ENCODE peak calls at places on chromosomes 13 and 19, in eight cellular contexts. K is NCI-H1694; L is HT1080; U is stromal cell of bone marrow; F is neural progenitor cell; E is NCI-H1105; P is stimulated activated CD8-positive, alpha-beta memory T cell treated with anti-CD3 and anti-CD28 coated beads, Interleukin-7, amount 100 ng/mL, for 1 hour; A is fibroblast of lung. N is an unnamed sample.

GRCh38 chr19:49881186-49881585 is 3.7 kb downstream of the TBC1D17 start:
- DNase-seq in K (no peak), L (no peak), U (no peak), P (no peak), E (no peak), A (no peak), F (no peak), N (no peak)

GRCh38 chr19:12868540-12869112 is 12.6 kb downstream of the DNASE2 start:
- DNase-seq in F (no peak), L (no peak), E (no peak), P (no peak), A (peak; percentile 11), K (no peak), U (no peak), N (peak; percentile 62)

GRCh38 chr19:41886761-41887710 is 4.1 kb downstream of the ARHGEF1 start:
- DNase-seq in K (no peak), A (no peak), P (peak; percentile 47), E (no peak), U (no peak), F (no peak), L (peak; percentile 60), N (peak; percentile 85)

GRCh38 chr13:111210488-111210887 is 95.4 kb downstream of the ARHGEF7 start:
- DNase-seq in K (no peak), A (peak; percentile 91), P (no peak), L (peak; percentile 57), U (peak; percentile 74), F (peak; percentile 45), E (no peak), N (no peak)

GRCh38 chr19:2061936-2062729 is 11.1 kb upstream of the MKNK2 start:
- DNase-seq in A (no peak), L (peak; percentile 32), K (no peak), U (no peak), F (peak; percentile 54), E (no peak), P (no peak), N (peak; percentile 66)

GRCh38 chr13:48580185-48580803 is 47.4 kb upstream of the RCBTB2 start:
- DNase-seq in A (peak; percentile 36), E (peak; percentile 38), K (peak; percentile 68), U (peak; percentile 47), L (peak; percentile 51), P (peak; percentile 34), F (peak; percentile 74), N (peak; percentile 76)

GRCh38 chr19:51695088-51695487 is 2.0 kb downstream of the SPACA6 start:
- DNase-seq in L (no peak), E (no peak), U (no peak), K (no peak), F (no peak), A (no peak), P (no peak), N (no peak)

GRCh38 chr19:29404015-29404414 is 121.8 kb upstream of the VSTM2B start:
- DNase-seq in F (no peak), A (no peak), K (no peak), L (no peak), E (peak; percentile 92), P (no peak), U (no peak), N (no peak)

GRCh38 chr13:102355251-102355650 is 46.6 kb downstream of the FGF14 start:
- DNase-seq in L (no peak), A (no peak), K (no peak), E (no peak), P (no peak), U (no peak), F (no peak), N (no peak)

GRCh38 chr19:17450264-17451075 is 2.0 kb upstream of the TMEM221 start:
- DNase-seq in K (no peak), E (no peak), A (no peak), F (no peak), U (no peak), L (peak; percentile 47), P (no peak), N (peak; percentile 63)

GRCh38 chr19:36417752-36418286 is 625 bp downstream of the ZFP82 start:
- DNase-seq in U (no peak), K (no peak), A (no peak), F (peak; percentile 63), E (no peak), P (no peak), L (peak; percentile 4), N (no peak)

GRCh38 chr13:100751826-100752225 is 77.2 kb upstream of the TMTC4 start:
- DNase-seq in K (peak; percentile 72), E (no peak), P (no peak), L (no peak), F (no peak), A (no peak), U (no peak), N (no peak)

GRCh38 chr13:113820813-113821651 is 42.8 kb downstream of the GAS6 start:
- DNase-seq in P (no peak), E (no peak), A (peak; percentile 99), L (peak; percentile 98), U (peak; percentile 93), F (no peak), K (peak; percentile 91), N (no peak)

GRCh38 chr13:51221108-51221507 is 1.1 kb upstream of the FAM124A start:
- DNase-seq in K (no peak), F (no peak), P (no peak), L (no peak), A (no peak), U (no peak), E (no peak), N (no peak)

GRCh38 chr13:36685912-36686311 is 12.1 kb downstream of the SERTM1 start:
- DNase-seq in L (peak; percentile 83), K (no peak), E (no peak), P (no peak), U (peak; percentile 55), F (no peak), A (peak; percentile 84), N (no peak)

GRCh38 chr13:105804561-105805190 is 730.8 kb downstream of the EFNB2 start:
- DNase-seq in F (no peak), U (peak; percentile 48), A (peak; percentile 82), E (no peak), L (peak; percentile 52), P (no peak), K (no peak), N (no peak)

GRCh38 chr19:45664575-45664974 is 3.4 kb upstream of the GIPR start:
- DNase-seq in F (no peak), K (no peak), U (no peak), A (no peak), P (no peak), E (no peak), L (no peak), N (no peak)

GRCh38 chr13:79628463-79628862 is 147.5 kb downstream of the NDFIP2 start:
- DNase-seq in P (no peak), L (no peak), K (no peak), E (no peak), A (no peak), U (no peak), F (no peak), N (no peak)

GRCh38 chr13:29925457-29925856 is 75.0 kb upstream of the UBL3 start:
- DNase-seq in L (peak; percentile 60), K (peak; percentile 10), U (peak; percentile 92), A (peak; percentile 81), P (no peak), E (peak; percentile 52), F (no peak), N (no peak)

GRCh38 chr13:70310720-70311119 is 202.5 kb upstream of the KLHL1 start:
- DNase-seq in U (no peak), E (peak; percentile 42), A (peak; percentile 13), P (no peak), L (peak; percentile 70), K (peak; percentile 28), F (peak; percentile 46), N (peak; percentile 14)

GRCh38 chr19:51361228-51361627 is 5.0 kb downstream of the ETFB start:
- DNase-seq in F (no peak), U (no peak), E (no peak), L (no peak), A (no peak), P (no peak), K (no peak), N (no peak)

GRCh38 chr13:26457212-26457611 is 100.3 kb upstream of the WASF3 start:
- DNase-seq in U (no peak), P (no peak), L (peak; percentile 65), E (no peak), K (no peak), F (no peak), A (no peak), N (no peak)

GRCh38 chr13:111908981-111909380 is 158.0 kb upstream of the SOX1 start:
- DNase-seq in L (no peak), A (no peak), E (no peak), P (no peak), F (no peak), K (no peak), U (no peak), N (no peak)

GRCh38 chr13:51067376-51068125 is 43.5 kb downstream of the C13orf42 start:
- DNase-seq in K (peak; percentile 82), A (no peak), E (no peak), F (no peak), P (no peak), L (no peak), U (no peak), N (no peak)

GRCh38 chr13:69597088-69597487 is 510.5 kb upstream of the ATXN8OS start:
- DNase-seq in F (no peak), E (no peak), A (no peak), L (no peak), P (no peak), U (no peak), K (no peak), N (no peak)

GRCh38 chr13:52806029-52806428 is 42.4 kb downstream of the PCDH8 start:
- DNase-seq in P (no peak), A (no peak), E (no peak), K (no peak), F (no peak), L (no peak), U (no peak), N (no peak)

GRCh38 chr13:34019870-34020269 is 201.9 kb downstream of the RFC3 start:
- DNase-seq in F (no peak), E (no peak), K (no peak), L (no peak), U (no peak), P (no peak), A (peak; percentile 21), N (no peak)

GRCh38 chr13:23673354-23673753 is 103.1 kb downstream of the TNFRSF19 start:
- DNase-seq in K (no peak), A (peak; percentile 99), L (peak; percentile 84), P (no peak), E (no peak), F (no peak), U (peak; percentile 95), N (no peak)

GRCh38 chr13:95137096-95137495 is 164.2 kb downstream of the ABCC4 start:
- DNase-seq in U (peak; percentile 33), P (no peak), A (peak; percentile 15), K (no peak), F (no peak), L (peak; percentile 54), E (no peak), N (peak; percentile 51)

GRCh38 chr13:97944396-97945029 is 9.0 kb upstream of the IPO5 start:
- DNase-seq in F (no peak), U (no peak), E (no peak), K (no peak), A (peak; percentile 63), L (peak; percentile 44), P (no peak), N (no peak)

GRCh38 chr19:12969292-12969988 is at the start of gene DAND5:
- DNase-seq in P (no peak), L (no peak), F (no peak), K (peak; percentile 36), E (no peak), A (no peak), U (no peak), N (no peak)

GRCh38 chr19:33293255-33294057 is 8.9 kb downstream of the CEBPA start:
- DNase-seq in F (no peak), U (peak; percentile 78), K (peak; percentile 44), L (peak; percentile 60), E (no peak), A (peak; percentile 68), P (no peak), N (no peak)

GRCh38 chr13:83634601-83635000 is 247.7 kb downstream of the SLITRK1 start:
- DNase-seq in K (no peak), E (no peak), P (no peak), L (no peak), U (no peak), F (peak; percentile 5), A (no peak), N (no peak)

GRCh38 chr13:24251525-24251924 is 57.9 kb upstream of the C1QTNF9 start:
- DNase-seq in F (no peak), E (no peak), A (no peak), P (peak; percentile 55), U (no peak), L (no peak), K (no peak), N (peak; percentile 16)